ENCODE peak calls at places on chromosomes 5 and 9, in five cellular contexts. M is H9, V is H1, D is trophoblast cell, J is neuronal stem cell. X is an unnamed sample.

GRCh38 chr5:135433626-135434426 is 13.3 kb downstream of the DCANP1 start:
- DNase-seq in D (no peak), M (peak), J (no peak), V (no peak), X (peak)

GRCh38 chr5:55816342-55816741 is 34.8 kb upstream of the IL31RA start:
- DNase-seq in J (no peak), M (no peak), V (no peak), D (no peak), X (peak)

GRCh38 chr9:34123682-34124081 is 2.8 kb downstream of the DCAF12 start:
- DNase-seq in V (no peak), D (no peak), M (no peak), J (no peak), X (no peak)

GRCh38 chr5:158487156-158487555 is 612.6 kb downstream of the EBF1 start:
- DNase-seq in D (no peak), M (no peak), V (no peak), J (no peak), X (no peak)

GRCh38 chr5:180129291-180130190 is 58.0 kb upstream of the RNF130 start:
- DNase-seq in D (no peak), V (no peak), M (no peak), J (no peak), X (no peak)

GRCh38 chr9:28212979-28213378 is 639.7 kb upstream of the C9orf72 start:
- DNase-seq in J (no peak), D (no peak), M (no peak), V (no peak), X (peak)

GRCh38 chr9:123928471-123929176 is 1.3 kb downstream of the DENND1A start:
- DNase-seq in V (no peak), J (no peak), M (no peak), D (peak), X (peak)

GRCh38 chr5:113024298-113024697 is 47.7 kb downstream of the DCP2 start:
- DNase-seq in V (no peak), J (no peak), D (no peak), M (no peak), X (no peak)

GRCh38 chr5:40167283-40167682 is 512.4 kb upstream of the PTGER4 start:
- DNase-seq in M (no peak), J (no peak), V (no peak), D (no peak), X (no peak)

GRCh38 chr9:108412755-108413154 is 443.0 kb downstream of the ACTL7B start:
- DNase-seq in J (no peak), M (peak), V (peak), D (peak), X (peak)

GRCh38 chr5:139796061-139796806 is 626 bp downstream of the PSD2 start:
- DNase-seq in J (peak), D (no peak), M (peak), V (no peak), X (no peak)

GRCh38 chr5:134143964-134144941 is 29.8 kb downstream of the TCF7 start:
- DNase-seq in V (no peak), M (no peak), D (peak), J (no peak), X (no peak)

GRCh38 chr9:113568081-113568435 is 104.5 kb downstream of the RGS3 start:
- DNase-seq in V (no peak), J (no peak), D (no peak), M (no peak), X (no peak)

GRCh38 chr5:75049581-75050274 is 2.6 kb downstream of the GCNT4 start:
- DNase-seq in V (peak), J (peak), D (peak), M (peak), X (peak)

GRCh38 chr9:115595951-115596742 is 478.2 kb upstream of the TNC start:
- DNase-seq in J (no peak), V (no peak), D (peak), M (no peak), X (peak)

GRCh38 chr5:174831985-174832384 is 107.6 kb downstream of the MSX2 start:
- DNase-seq in V (no peak), D (no peak), M (no peak), J (no peak), X (no peak)

GRCh38 chr5:91670565-91670964 is 287.4 kb upstream of the ARRDC3 start:
- DNase-seq in D (no peak), V (peak), M (peak), J (no peak), X (no peak)

GRCh38 chr9:77981332-77981731 is 50.3 kb downstream of the GNAQ start:
- DNase-seq in J (no peak), V (no peak), D (peak), M (no peak), X (peak)

GRCh38 chr9:129889936-129890717 is 54.9 kb downstream of the USP20 start:
- DNase-seq in D (no peak), V (peak), J (no peak), M (peak), X (no peak)

GRCh38 chr5:6678385-6678784 is 34.8 kb upstream of the TENT4A start:
- DNase-seq in J (no peak), M (no peak), D (no peak), V (no peak), X (no peak)

DNA sequence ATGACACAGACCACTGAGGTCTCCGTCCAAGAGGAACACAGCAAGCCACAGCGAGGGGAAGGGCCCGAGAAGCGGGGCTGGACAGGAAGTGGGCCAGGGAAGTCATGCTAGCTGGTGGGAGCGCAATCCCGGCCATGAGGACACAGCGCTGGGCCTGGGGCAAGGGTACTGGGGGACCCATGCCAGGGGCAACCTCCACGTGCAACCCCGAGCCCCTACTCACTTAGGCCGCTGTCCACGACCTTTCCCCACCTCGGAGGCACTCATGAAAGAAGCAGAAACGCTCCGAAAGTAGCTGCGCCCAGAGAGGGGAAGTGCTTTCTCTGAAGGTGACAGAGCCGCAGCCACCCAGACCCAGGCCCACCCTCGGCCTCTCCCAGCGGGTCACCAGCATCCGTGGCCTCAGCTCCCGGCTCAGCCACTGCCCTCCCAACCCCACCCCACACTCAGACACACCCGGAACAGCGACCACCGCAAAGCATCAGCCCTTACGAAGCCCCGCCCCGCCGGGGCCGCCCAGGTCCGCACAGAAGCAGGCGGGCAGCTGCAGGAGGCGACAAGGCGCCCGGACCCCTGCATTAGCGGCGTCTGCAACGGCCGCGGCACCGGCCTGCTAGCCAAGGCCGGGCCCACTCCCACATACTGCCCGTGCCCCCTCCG is 782 bp downstream of the BICD2 start:
- DNase-seq in D (no peak), V (no peak), J (peak), M (peak), X (no peak)
- H3K23ac ChIP-seq in D (no peak), V (no peak), J (peak), M (no peak), X (peak)

GRCh38 chr9:13726746-13727145 is 447.3 kb upstream of the MPDZ start:
- DNase-seq in V (no peak), J (no peak), M (no peak), D (no peak), X (no peak)
- H3K23ac ChIP-seq in V (no peak), J (no peak), M (no peak), D (no peak), X (no peak)

GRCh38 chr9:89493181-89493580 is 4.7 kb downstream of the SEMA4D start:
- DNase-seq in M (no peak), V (no peak), D (no peak), J (no peak), X (no peak)

GRCh38 chr9:89489548-89490527 is 8.1 kb downstream of the SEMA4D start:
- DNase-seq in J (no peak), D (no peak), M (peak), V (no peak), X (no peak)

GRCh38 chr9:89493671-89494070 is 4.2 kb downstream of the SEMA4D start:
- DNase-seq in M (no peak), V (no peak), D (no peak), J (no peak), X (no peak)

GRCh38 chr9:89492586-89492985 is 5.3 kb downstream of the SEMA4D start:
- DNase-seq in J (no peak), V (no peak), D (no peak), M (no peak), X (no peak)

GRCh38 chr9:89491688-89492087 is 6.2 kb downstream of the SEMA4D start:
- DNase-seq in J (no peak), V (no peak), D (no peak), M (peak), X (no peak)
- H3K23ac ChIP-seq in J (no peak), V (no peak), D (no peak), M (no peak), X (no peak)

DNA sequence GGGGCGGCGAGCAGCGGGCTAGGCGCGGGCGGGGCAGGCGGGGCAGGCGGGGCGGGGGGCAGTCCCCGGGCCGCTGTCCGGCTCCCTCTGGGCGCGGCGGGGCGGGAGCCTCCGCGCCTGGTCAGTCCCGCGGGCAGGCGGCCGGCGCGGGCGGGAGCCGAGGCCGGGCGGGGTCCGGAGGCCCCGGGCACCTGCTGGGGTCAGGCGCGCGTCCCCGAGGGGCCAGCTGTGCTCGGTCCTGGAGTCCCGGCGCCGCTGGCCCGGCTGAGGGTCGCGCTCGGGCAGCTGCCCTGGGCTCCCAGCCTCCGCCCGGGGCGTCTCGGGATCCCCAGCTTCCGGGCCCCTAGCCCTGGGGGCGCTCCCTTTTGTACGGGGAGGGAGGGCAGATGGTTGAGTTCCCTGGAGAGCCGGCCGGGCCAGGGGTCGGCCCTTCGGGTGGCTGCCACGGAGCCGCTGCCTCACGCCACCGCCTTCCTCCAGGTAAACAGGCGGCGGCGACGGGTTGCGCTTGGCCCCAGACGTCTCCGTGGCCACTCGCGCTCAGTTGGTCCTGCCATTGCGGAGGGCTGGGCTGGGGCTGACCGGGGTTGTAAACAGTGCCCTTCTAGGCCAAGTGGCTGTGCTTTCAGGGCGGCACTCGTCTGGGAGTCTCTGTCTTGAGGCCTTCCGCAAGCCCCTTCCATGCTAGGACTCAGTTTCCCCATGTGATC is 473 bp downstream of the ZBTB34 start:
- DNase-seq in M (no peak), V (no peak), D (peak), J (no peak), X (no peak)
- H3K23ac ChIP-seq in M (no peak), V (no peak), D (no peak), J (peak), X (peak)

DNA sequence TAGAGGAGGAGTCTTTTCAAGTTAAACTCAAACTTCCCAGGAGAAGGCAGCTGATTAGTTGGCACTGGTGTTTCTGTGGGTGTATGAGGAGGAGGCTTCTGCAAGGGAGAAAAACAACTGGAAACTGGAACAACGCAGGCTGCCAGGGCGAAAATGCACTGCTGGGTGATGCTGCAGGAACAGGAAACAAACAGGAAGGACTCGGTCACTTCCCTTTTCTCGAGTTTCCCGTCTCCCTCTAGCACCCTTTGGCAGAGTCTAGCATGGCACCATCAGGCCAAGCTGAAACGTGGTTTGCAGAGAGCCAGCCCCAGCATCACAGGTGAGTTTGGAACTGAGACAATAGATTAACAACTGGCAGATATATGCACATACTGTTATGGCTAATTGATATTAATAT is 77.5 kb upstream of the CAST start:
- DNase-seq in V (no peak), M (no peak), J (no peak), D (no peak), X (no peak)
- H3K23ac ChIP-seq in V (no peak), M (no peak), J (no peak), D (no peak), X (no peak)

GRCh38 chr5:176537608-176538504 is 654 bp upstream of the RNF44 start:
- DNase-seq in M (peak), V (peak), D (peak), J (peak), X (peak)
- H3K23ac ChIP-seq in M (no peak), V (no peak), D (no peak), J (peak), X (peak)

DNA sequence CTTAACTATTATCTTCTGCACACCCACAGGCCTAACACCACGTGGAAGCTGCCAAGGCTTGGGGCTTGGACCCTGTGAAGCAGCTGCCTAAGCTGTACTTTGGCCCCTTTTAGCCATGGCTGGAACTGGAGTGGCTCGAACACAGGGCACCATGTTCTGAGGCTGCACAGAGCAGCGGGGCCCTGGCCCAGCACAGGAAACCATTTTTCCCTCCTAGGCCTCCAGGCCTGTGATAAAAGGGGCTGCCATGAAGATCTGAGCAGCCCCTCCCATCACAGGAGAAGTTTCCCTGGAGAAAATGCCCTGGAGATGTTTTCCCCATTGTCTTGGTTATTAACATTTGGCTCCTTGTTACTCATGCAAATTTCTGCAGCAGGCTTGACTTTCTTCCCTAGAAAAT is 126.3 kb downstream of the MELK start:
- DNase-seq in V (no peak), J (no peak), M (no peak), D (no peak), X (no peak)
- H3K23ac ChIP-seq in V (no peak), J (no peak), M (no peak), D (no peak), X (no peak)

GRCh38 chr5:168602517-168602916 is 23.3 kb upstream of the PANK3 start:
- DNase-seq in J (no peak), V (no peak), M (no peak), D (no peak), X (no peak)

GRCh38 chr5:168601972-168602371 is 22.8 kb upstream of the PANK3 start:
- DNase-seq in J (no peak), V (no peak), M (no peak), D (no peak), X (no peak)

GRCh38 chr5:168607946-168608345 is 28.8 kb upstream of the PANK3 start:
- DNase-seq in V (no peak), J (no peak), M (no peak), D (no peak), X (no peak)

GRCh38 chr5:168600409-168600808 is 21.2 kb upstream of the PANK3 start:
- DNase-seq in D (no peak), J (no peak), V (no peak), M (peak), X (no peak)

GRCh38 chr5:168603776-168604175 is 24.6 kb upstream of the PANK3 start:
- DNase-seq in D (no peak), V (no peak), M (no peak), J (no peak), X (no peak)
- H3K23ac ChIP-seq in D (no peak), V (no peak), M (no peak), J (no peak), X (no peak)

GRCh38 chr5:164306662-164307061 is 801.2 kb downstream of the MAT2B start:
- DNase-seq in D (peak), V (no peak), J (no peak), M (no peak), X (peak)
- H3K23ac ChIP-seq in D (no peak), V (no peak), J (no peak), M (no peak), X (no peak)